ENCODE peak calls at places on chromosomes 12 and 14, in nine cellular contexts. One of them, this sample, is unnamed. For H3K4me1, the result is how much of the 10 kb centered on the place peaks cover.

GRCh38 chr12:95967301-95967700 is 24.2 kb downstream of the AMDHD1 start:
- DNase-seq in GM23338: no peak
- DNase-seq in PC-3: no peak
- DNase-seq in GM23248: no peak
- DNase-seq in OCI-LY7: no peak
- DNase-seq in MM.1S: no peak
- DNase-seq in HCT116: no peak
- DNase-seq in neural progenitor cell: no peak
- DNase-seq in SK-N-SH: no peak
- DNase-seq in this sample: no peak

GRCh38 chr12:9634177-9634803 is 26.6 kb upstream of the KLRB1 start:
- DNase-seq in GM23338: peak
- DNase-seq in PC-3: peak
- DNase-seq in GM23248: peak
- DNase-seq in OCI-LY7: peak
- DNase-seq in MM.1S: peak
- DNase-seq in HCT116: no peak
- DNase-seq in neural progenitor cell: peak
- DNase-seq in SK-N-SH: peak
- DNase-seq in this sample: peak

GRCh38 chr14:54299393-54300363 is 97.1 kb upstream of the CDKN3 start:
- DNase-seq in GM23338: no peak
- DNase-seq in PC-3: no peak
- DNase-seq in GM23248: no peak
- DNase-seq in OCI-LY7: no peak
- DNase-seq in MM.1S: no peak
- DNase-seq in HCT116: no peak
- DNase-seq in neural progenitor cell: no peak
- DNase-seq in SK-N-SH: peak
- DNase-seq in this sample: no peak

GRCh38 chr14:34180428-34180827 is 229.6 kb upstream of the EGLN3 start:
- DNase-seq in GM23338: no peak
- DNase-seq in PC-3: peak
- DNase-seq in GM23248: no peak
- DNase-seq in OCI-LY7: no peak
- DNase-seq in MM.1S: no peak
- DNase-seq in HCT116: no peak
- DNase-seq in neural progenitor cell: no peak
- DNase-seq in SK-N-SH: no peak
- DNase-seq in this sample: no peak

GRCh38 chr14:92959761-92960680 is 37.1 kb downstream of the CHGA start:
- DNase-seq in GM23338: no peak
- DNase-seq in PC-3: peak
- DNase-seq in GM23248: no peak
- DNase-seq in OCI-LY7: no peak
- DNase-seq in MM.1S: no peak
- DNase-seq in HCT116: no peak
- DNase-seq in neural progenitor cell: no peak
- DNase-seq in SK-N-SH: no peak
- DNase-seq in this sample: no peak

GRCh38 chr12:29158364-29158763 is 9.3 kb downstream of the FAR2 start:
- DNase-seq in GM23338: no peak
- DNase-seq in PC-3: no peak
- DNase-seq in GM23248: no peak
- DNase-seq in OCI-LY7: no peak
- DNase-seq in MM.1S: no peak
- DNase-seq in HCT116: no peak
- DNase-seq in neural progenitor cell: no peak
- DNase-seq in SK-N-SH: no peak
- DNase-seq in this sample: no peak

GRCh38 chr12:58873496-58873895 is 46.8 kb downstream of the LRIG3 start:
- DNase-seq in GM23338: no peak
- DNase-seq in PC-3: no peak
- DNase-seq in GM23248: peak
- DNase-seq in OCI-LY7: no peak
- DNase-seq in MM.1S: no peak
- DNase-seq in HCT116: no peak
- DNase-seq in neural progenitor cell: no peak
- DNase-seq in SK-N-SH: no peak
- DNase-seq in this sample: no peak

GRCh38 chr12:52925717-52926595 is 21.1 kb upstream of the KRT8 start:
- DNase-seq in GM23338: peak
- DNase-seq in PC-3: peak
- DNase-seq in GM23248: peak
- DNase-seq in OCI-LY7: no peak
- DNase-seq in MM.1S: no peak
- DNase-seq in HCT116: no peak
- DNase-seq in neural progenitor cell: no peak
- DNase-seq in SK-N-SH: no peak
- DNase-seq in this sample: peak

GRCh38 chr12:112535637-112536366 is 117.1 kb downstream of the PTPN11 start:
- DNase-seq in GM23338: no peak
- DNase-seq in PC-3: no peak
- DNase-seq in GM23248: no peak
- DNase-seq in OCI-LY7: no peak
- DNase-seq in MM.1S: no peak
- DNase-seq in HCT116: no peak
- DNase-seq in neural progenitor cell: no peak
- DNase-seq in SK-N-SH: no peak
- DNase-seq in this sample: no peak

GRCh38 chr12:49108958-49109404 is 1.7 kb downstream of the LMBR1L start:
- DNase-seq in GM23338: no peak
- DNase-seq in PC-3: no peak
- DNase-seq in GM23248: peak
- DNase-seq in OCI-LY7: no peak
- DNase-seq in MM.1S: no peak
- DNase-seq in HCT116: no peak
- DNase-seq in neural progenitor cell: no peak
- DNase-seq in SK-N-SH: no peak
- DNase-seq in this sample: peak

GRCh38 chr14:22220427-22220826 is 368.6 kb downstream of the DAD1 start:
- DNase-seq in GM23338: no peak
- DNase-seq in PC-3: peak
- DNase-seq in GM23248: peak
- DNase-seq in OCI-LY7: no peak
- DNase-seq in MM.1S: no peak
- DNase-seq in HCT116: no peak
- DNase-seq in neural progenitor cell: no peak
- DNase-seq in SK-N-SH: no peak
- DNase-seq in this sample: peak

DNA sequence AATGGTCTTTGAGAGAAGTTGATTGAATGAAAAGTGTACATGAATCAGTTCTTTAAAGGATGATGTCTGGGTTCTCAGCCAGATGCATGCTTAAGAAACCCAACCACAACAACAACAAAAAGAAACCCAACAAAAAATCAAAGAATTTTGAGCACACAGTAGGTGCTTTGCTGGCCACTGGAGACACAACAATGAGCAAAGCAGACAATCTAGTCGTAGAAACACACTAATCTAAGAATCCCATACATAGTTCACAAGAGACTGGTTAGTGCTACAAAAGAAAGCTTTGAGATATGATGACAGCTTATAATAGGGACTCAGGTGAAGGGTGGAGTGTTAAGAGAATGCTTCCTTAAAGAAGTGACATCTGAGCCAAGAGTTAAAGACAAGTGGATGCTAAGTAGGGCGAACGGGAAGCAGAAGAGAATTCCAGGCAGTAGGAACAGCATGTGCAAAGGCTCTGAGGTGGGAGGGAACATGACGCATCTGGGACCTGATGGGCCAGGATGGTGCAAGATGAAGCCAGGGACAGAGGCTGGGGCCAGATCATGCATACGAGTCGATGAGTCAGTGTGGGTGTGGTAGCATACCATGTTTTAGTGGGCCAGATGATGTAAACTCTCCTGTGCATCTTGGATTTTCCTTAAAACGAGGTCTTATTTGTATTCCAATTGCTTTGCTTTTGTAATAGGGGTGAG is 4.6 kb upstream of the HIP1R start:
- DNase-seq in GM23338: no peak
- DNase-seq in PC-3: peak
- DNase-seq in GM23248: peak
- DNase-seq in OCI-LY7: no peak
- DNase-seq in MM.1S: no peak
- DNase-seq in HCT116: peak
- DNase-seq in neural progenitor cell: no peak
- DNase-seq in SK-N-SH: no peak
- DNase-seq in this sample: peak
- H3K27ac ChIP-seq in GM23338: no peak
- H3K27ac ChIP-seq in PC-3: peak
- H3K27ac ChIP-seq in GM23248: peak
- H3K27ac ChIP-seq in OCI-LY7: no peak
- H3K27ac ChIP-seq in MM.1S: no peak
- H3K27ac ChIP-seq in HCT116: no peak
- H3K27ac ChIP-seq in neural progenitor cell: no peak
- H3K27ac ChIP-seq in SK-N-SH: no peak
- H3K27ac ChIP-seq in this sample: no peak

GRCh38 chr14:68748691-68749090 is 44.2 kb downstream of the ZFP36L1 start:
- DNase-seq in GM23338: no peak
- DNase-seq in PC-3: no peak
- DNase-seq in GM23248: no peak
- DNase-seq in OCI-LY7: no peak
- DNase-seq in MM.1S: no peak
- DNase-seq in HCT116: no peak
- DNase-seq in neural progenitor cell: no peak
- DNase-seq in SK-N-SH: no peak
- DNase-seq in this sample: no peak

GRCh38 chr14:68744613-68745012 is 48.3 kb downstream of the ZFP36L1 start:
- DNase-seq in GM23338: no peak
- DNase-seq in PC-3: no peak
- DNase-seq in GM23248: no peak
- DNase-seq in OCI-LY7: no peak
- DNase-seq in MM.1S: no peak
- DNase-seq in HCT116: no peak
- DNase-seq in neural progenitor cell: no peak
- DNase-seq in SK-N-SH: no peak
- DNase-seq in this sample: no peak

GRCh38 chr14:68747366-68747765 is 45.5 kb downstream of the ZFP36L1 start:
- DNase-seq in GM23338: no peak
- DNase-seq in PC-3: no peak
- DNase-seq in GM23248: no peak
- DNase-seq in OCI-LY7: no peak
- DNase-seq in MM.1S: no peak
- DNase-seq in HCT116: no peak
- DNase-seq in neural progenitor cell: no peak
- DNase-seq in SK-N-SH: no peak
- DNase-seq in this sample: no peak

GRCh38 chr14:68749487-68750475 is 43.1 kb downstream of the ZFP36L1 start:
- DNase-seq in GM23338: no peak
- DNase-seq in PC-3: no peak
- DNase-seq in GM23248: no peak
- DNase-seq in OCI-LY7: no peak
- DNase-seq in MM.1S: no peak
- DNase-seq in HCT116: no peak
- DNase-seq in neural progenitor cell: no peak
- DNase-seq in SK-N-SH: no peak
- DNase-seq in this sample: peak

GRCh38 chr14:68748260-68748659 is 44.6 kb downstream of the ZFP36L1 start:
- DNase-seq in GM23338: no peak
- DNase-seq in PC-3: no peak
- DNase-seq in GM23248: no peak
- DNase-seq in OCI-LY7: no peak
- DNase-seq in MM.1S: no peak
- DNase-seq in HCT116: no peak
- DNase-seq in neural progenitor cell: no peak
- DNase-seq in SK-N-SH: no peak
- DNase-seq in this sample: no peak
- H3K4me1 ChIP-seq in GM23338: under half
- H3K4me1 ChIP-seq in PC-3: under half
- H3K4me1 ChIP-seq in GM23248: under half
- H3K4me1 ChIP-seq in OCI-LY7: under half
- H3K4me1 ChIP-seq in MM.1S: under half
- H3K4me1 ChIP-seq in HCT116: under half
- H3K4me1 ChIP-seq in neural progenitor cell: under half
- H3K4me1 ChIP-seq in SK-N-SH: under half
- H3K4me1 ChIP-seq in this sample: under half

GRCh38 chr14:58633831-58634230 is 3.9 kb upstream of the DACT1 start:
- DNase-seq in GM23338: no peak
- DNase-seq in PC-3: no peak
- DNase-seq in GM23248: peak
- DNase-seq in OCI-LY7: no peak
- DNase-seq in MM.1S: no peak
- DNase-seq in HCT116: no peak
- DNase-seq in neural progenitor cell: peak
- DNase-seq in SK-N-SH: no peak
- DNase-seq in this sample: no peak

GRCh38 chr14:58636129-58636528 is 1.6 kb upstream of the DACT1 start:
- DNase-seq in GM23338: no peak
- DNase-seq in PC-3: no peak
- DNase-seq in GM23248: no peak
- DNase-seq in OCI-LY7: no peak
- DNase-seq in MM.1S: no peak
- DNase-seq in HCT116: no peak
- DNase-seq in neural progenitor cell: no peak
- DNase-seq in SK-N-SH: no peak
- DNase-seq in this sample: no peak

GRCh38 chr14:58637391-58638230 is at the start of gene DACT1:
- DNase-seq in GM23338: peak
- DNase-seq in PC-3: peak
- DNase-seq in GM23248: peak
- DNase-seq in OCI-LY7: no peak
- DNase-seq in MM.1S: peak
- DNase-seq in HCT116: no peak
- DNase-seq in neural progenitor cell: peak
- DNase-seq in SK-N-SH: peak
- DNase-seq in this sample: peak

GRCh38 chr14:58637040-58637390 is 747 bp upstream of the DACT1 start:
- DNase-seq in GM23338: no peak
- DNase-seq in PC-3: peak
- DNase-seq in GM23248: peak
- DNase-seq in OCI-LY7: no peak
- DNase-seq in MM.1S: no peak
- DNase-seq in HCT116: no peak
- DNase-seq in neural progenitor cell: peak
- DNase-seq in SK-N-SH: no peak
- DNase-seq in this sample: peak

DNA sequence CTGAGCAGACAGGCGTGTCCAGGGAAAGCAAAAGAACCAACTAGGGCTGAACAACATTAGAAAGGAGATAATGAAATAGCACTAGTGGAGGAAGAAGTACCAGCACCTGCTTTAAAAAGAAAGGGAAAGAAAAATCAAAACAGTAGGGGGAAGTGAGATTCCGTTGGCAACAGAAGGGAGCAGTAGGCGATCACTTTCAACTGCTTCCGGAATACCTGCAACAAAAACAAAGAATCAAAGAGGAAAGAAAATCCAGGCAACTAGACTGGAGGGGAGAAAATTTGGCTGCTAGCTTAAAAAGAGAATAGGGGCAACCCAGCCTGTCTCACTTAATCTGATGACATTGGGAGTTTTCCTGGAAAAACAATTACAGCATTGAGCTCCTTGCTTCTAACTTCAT is 2.7 kb upstream of the DACT1 start:
- DNase-seq in GM23338: peak
- DNase-seq in PC-3: no peak
- DNase-seq in GM23248: no peak
- DNase-seq in OCI-LY7: no peak
- DNase-seq in MM.1S: no peak
- DNase-seq in HCT116: no peak
- DNase-seq in neural progenitor cell: no peak
- DNase-seq in SK-N-SH: no peak
- DNase-seq in this sample: no peak
- TF ChIP-seq EZH2phosphoT487 in GM23338: no peak
- TF ChIP-seq EZH2phosphoT487 in PC-3: no peak
- TF ChIP-seq EZH2phosphoT487 in GM23248: no peak
- TF ChIP-seq EZH2phosphoT487 in OCI-LY7: no peak
- TF ChIP-seq EZH2phosphoT487 in MM.1S: no peak
- TF ChIP-seq EZH2phosphoT487 in HCT116: no peak
- TF ChIP-seq EZH2phosphoT487 in neural progenitor cell: no peak
- TF ChIP-seq EZH2phosphoT487 in SK-N-SH: no peak
- TF ChIP-seq EZH2phosphoT487 in this sample: no peak

GRCh38 chr12:89349814-89350213 is 2.5 kb downstream of the DUSP6 start:
- DNase-seq in GM23338: peak
- DNase-seq in PC-3: peak
- DNase-seq in GM23248: peak
- DNase-seq in OCI-LY7: no peak
- DNase-seq in MM.1S: peak
- DNase-seq in HCT116: no peak
- DNase-seq in neural progenitor cell: peak
- DNase-seq in SK-N-SH: peak
- DNase-seq in this sample: no peak
- H3K27ac ChIP-seq in GM23338: peak
- H3K27ac ChIP-seq in PC-3: peak
- H3K27ac ChIP-seq in GM23248: peak
- H3K27ac ChIP-seq in OCI-LY7: no peak
- H3K27ac ChIP-seq in MM.1S: peak
- H3K27ac ChIP-seq in HCT116: peak
- H3K27ac ChIP-seq in neural progenitor cell: no peak
- H3K27ac ChIP-seq in SK-N-SH: peak
- H3K27ac ChIP-seq in this sample: peak